ENCODE peak calls at places on chromosomes 11 and 22, in four cellular contexts. H is neuronal stem cell, X is mesendoderm, E is HCT116. J is an unnamed sample.

GRCh38 chr11:66115638-66116410 is 45.8 kb downstream of the PACS1 start:
- DNase-seq in H (no peak), E (no peak), X (no peak), J (no peak)

GRCh38 chr11:9263840-9264380 is 1.2 kb downstream of the DENND5A start:
- DNase-seq in E (no peak), H (no peak), X (no peak), J (no peak)

GRCh38 chr22:25027959-25028840 is 75.7 kb downstream of the KIAA1671 start:
- DNase-seq in X (peak), H (peak), E (no peak), J (no peak)

GRCh38 chr11:119025978-119026766 is 4.5 kb downstream of the SLC37A4 start:
- DNase-seq in H (no peak), X (no peak), E (no peak), J (no peak)

GRCh38 chr22:26395926-26396325 is 33.1 kb upstream of the ASPHD2 start:
- DNase-seq in E (no peak), X (no peak), H (no peak), J (no peak)

GRCh38 chr11:68311155-68312116 is 955 bp upstream of the LRP5 start:
- DNase-seq in H (no peak), X (no peak), E (no peak), J (no peak)

GRCh38 chr22:48205790-48206189 is 1443.3 kb downstream of the TBC1D22A start:
- DNase-seq in E (no peak), X (no peak), H (no peak), J (no peak)

GRCh38 chr11:107858217-107859070 is at the start of gene SLC35F2:
- DNase-seq in E (peak), H (peak), X (peak), J (no peak)

GRCh38 chr11:72223615-72224586 is 666 bp upstream of the INPPL1 start:
- DNase-seq in H (no peak), X (peak), E (peak), J (no peak)

GRCh38 chr11:2298131-2298794 is 3.5 kb downstream of the C11orf21 start:
- DNase-seq in E (no peak), H (no peak), X (no peak), J (no peak)

GRCh38 chr11:113412675-113413074 is 25.1 kb downstream of the ANKK1 start:
- DNase-seq in H (no peak), X (no peak), E (no peak), J (no peak)

GRCh38 chr22:45996241-45997076 is 19.5 kb upstream of the WNT7B start:
- DNase-seq in E (no peak), H (no peak), X (no peak), J (no peak)

GRCh38 chr11:81967242-81967641 is 766.4 kb downstream of the FAM181B start:
- DNase-seq in E (no peak), X (no peak), H (no peak), J (no peak)

GRCh38 chr11:122998727-122999370 is 17.2 kb upstream of the BSX start:
- DNase-seq in H (no peak), X (peak), E (no peak), J (no peak)

GRCh38 chr11:123000721-123001120 is 19.1 kb upstream of the BSX start:
- DNase-seq in E (no peak), X (no peak), H (no peak), J (no peak)

DNA sequence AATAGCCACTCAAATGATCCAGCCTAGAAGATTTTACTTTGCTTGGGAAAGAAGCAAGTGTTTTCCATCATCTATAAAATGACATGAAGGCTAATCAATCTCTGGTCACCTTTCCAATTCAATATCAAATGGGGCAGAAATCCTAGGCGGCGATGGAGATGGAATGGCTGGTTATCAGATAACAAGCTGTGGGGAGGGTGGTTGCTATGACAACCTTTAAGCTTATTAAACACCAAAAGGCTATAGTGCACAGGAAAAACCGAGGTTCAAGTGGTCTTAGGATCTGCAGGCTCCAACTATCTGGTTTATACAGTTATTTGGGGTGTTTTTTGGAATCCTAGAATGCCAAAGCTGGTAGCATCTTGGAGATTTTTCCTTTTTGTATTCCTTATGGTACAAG is 13.9 kb upstream of the BSX start:
- DNase-seq in X (peak), E (no peak), H (no peak), J (no peak)
- H3K4me3 ChIP-seq in X (no peak), E (no peak), H (no peak), J (no peak)

GRCh38 chr11:96254854-96255253 is 88.1 kb downstream of the MAML2 start:
- DNase-seq in H (no peak), X (no peak), E (no peak), J (no peak)
- H3K9ac ChIP-seq in H (no peak), X (no peak), E (no peak), J (no peak)

GRCh38 chr11:326842-327580 is 6.4 kb upstream of the IFITM3 start:
- DNase-seq in H (no peak), E (no peak), X (no peak), J (no peak)
- H3K4me3 ChIP-seq in H (no peak), E (no peak), X (no peak), J (no peak)

GRCh38 chr11:27196040-27196897 is 155.7 kb downstream of the BBOX1 start:
- DNase-seq in H (no peak), E (no peak), X (peak), J (no peak)
- H3K9ac ChIP-seq in H (no peak), E (no peak), X (no peak), J (no peak)

DNA sequence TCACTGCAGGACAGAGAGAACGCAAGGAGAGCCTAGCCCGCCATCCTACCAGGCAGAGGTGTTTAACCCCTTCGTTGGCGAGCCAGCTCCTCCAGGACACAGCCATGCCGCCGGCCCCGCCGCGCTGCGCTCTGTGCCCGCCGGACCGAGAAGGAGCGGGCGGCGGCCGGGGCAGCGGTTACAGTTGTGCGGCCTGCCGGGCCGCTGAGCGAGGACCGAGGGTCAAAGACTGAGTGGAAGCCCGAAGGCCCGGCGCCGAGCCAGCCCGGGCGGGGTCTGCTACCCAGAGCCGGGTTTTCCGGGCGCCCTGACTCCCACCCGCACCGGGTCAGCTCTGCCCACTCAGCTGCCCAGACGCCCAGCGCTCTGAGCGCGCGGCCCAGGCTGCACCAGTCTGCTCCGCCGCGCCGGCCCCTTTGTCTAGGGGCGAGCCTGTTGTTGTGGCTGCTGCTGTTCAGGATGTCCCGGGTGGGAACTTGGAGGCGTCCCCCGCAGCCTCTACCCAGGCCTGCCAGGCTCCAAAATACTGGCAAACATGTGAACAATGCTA is at the start of gene NOX4:
- DNase-seq in E (no peak), H (peak), X (peak), J (no peak)
- H3K4me3 ChIP-seq in E (no peak), H (peak), X (peak), J (no peak)

DNA sequence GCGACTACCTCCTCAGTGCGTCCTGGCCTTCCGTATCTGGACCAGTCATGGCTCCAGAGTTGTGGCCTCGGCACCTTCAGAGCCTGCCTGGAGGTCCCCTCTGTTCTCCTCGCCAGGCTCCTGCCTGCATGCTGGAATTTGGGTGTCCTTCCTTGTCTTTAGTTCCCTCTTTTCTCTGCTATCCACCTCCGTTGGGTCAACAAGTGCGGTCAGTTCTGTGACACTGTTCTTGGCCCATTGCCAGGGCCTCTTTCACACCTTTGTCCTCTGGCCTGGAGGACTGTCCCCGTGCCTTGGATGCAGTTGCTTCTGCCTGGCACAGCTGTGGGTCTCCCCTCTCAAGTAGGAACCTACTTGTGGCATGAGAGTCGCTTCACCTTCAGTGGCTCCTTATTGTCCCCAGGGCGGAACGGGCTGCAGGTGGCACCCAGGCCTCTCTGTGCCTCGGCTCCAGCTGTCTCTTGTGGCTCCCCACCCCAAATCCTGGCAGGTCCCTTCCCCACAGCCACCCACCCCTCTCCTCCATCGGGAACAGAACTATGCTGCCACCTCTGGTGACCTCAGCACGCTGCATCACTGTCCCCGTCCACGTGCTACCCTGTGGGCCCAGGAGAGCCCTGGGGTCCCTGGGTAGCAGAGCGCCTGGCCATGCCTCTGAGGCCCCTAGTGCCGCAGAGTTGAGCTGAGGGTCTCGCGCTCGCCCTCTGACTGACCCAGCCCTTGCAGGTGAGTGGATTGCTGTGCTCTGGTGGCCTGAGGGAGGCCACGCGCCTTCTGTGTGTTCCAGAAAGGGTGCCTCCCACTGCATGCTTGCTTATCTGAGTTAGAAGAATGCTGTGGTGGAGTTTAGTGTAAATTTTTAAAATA is 4.7 kb downstream of the DGCR8 start:
- DNase-seq in H (peak), X (peak), E (no peak), J (no peak)
- H3K9ac ChIP-seq in H (peak), X (peak), E (no peak), J (no peak)